ENCODE peak calls at places on chromosomes 11 and 22, in seven cellular contexts. One of them, this sample, is unnamed.

GRCh38 chr22:47781024-47781423 is 1018.6 kb downstream of the TBC1D22A start:
- DNase-seq in activated T-cell treated with anti-CD3 and anti-CD28 coated beads, Interleukin-2, amount 50 U/mL, for 24 hours: no peak
- DNase-seq in CD8-positive, alpha-beta T cell: no peak
- DNase-seq in HFF-Myc: no peak
- DNase-seq in AG08396: no peak
- DNase-seq in stimulated activated naive CD8-positive, alpha-beta T cell treated with anti-CD3 and anti-CD28 coated beads, Interleukin-15, Interleukin-2, amounts not matched to agents 100 U/mL and 50 U/mL, for 24 hours: no peak
- DNase-seq in NCI-H460: no peak
- DNase-seq in this sample: no peak

GRCh38 chr22:37311761-37312312 is 29.5 kb downstream of the CYTH4 start:
- DNase-seq in HFF-Myc: no peak
- DNase-seq in activated T-cell treated with anti-CD3 and anti-CD28 coated beads, Interleukin-2, amount 50 U/mL, for 24 hours: no peak
- DNase-seq in stimulated activated naive CD8-positive, alpha-beta T cell treated with anti-CD3 and anti-CD28 coated beads, Interleukin-15, Interleukin-2, amounts not matched to agents 100 U/mL and 50 U/mL, for 24 hours: no peak
- DNase-seq in CD8-positive, alpha-beta T cell: no peak
- DNase-seq in NCI-H460: no peak
- DNase-seq in AG08396: no peak
- DNase-seq in this sample: no peak

GRCh38 chr22:36565686-36566085 is 36.7 kb upstream of the EIF3D start:
- DNase-seq in activated T-cell treated with anti-CD3 and anti-CD28 coated beads, Interleukin-2, amount 50 U/mL, for 24 hours: no peak
- DNase-seq in HFF-Myc: no peak
- DNase-seq in NCI-H460: no peak
- DNase-seq in AG08396: peak
- DNase-seq in CD8-positive, alpha-beta T cell: no peak
- DNase-seq in stimulated activated naive CD8-positive, alpha-beta T cell treated with anti-CD3 and anti-CD28 coated beads, Interleukin-15, Interleukin-2, amounts not matched to agents 100 U/mL and 50 U/mL, for 24 hours: no peak
- DNase-seq in this sample: no peak

GRCh38 chr22:47296405-47297260 is 534.2 kb downstream of the TBC1D22A start:
- DNase-seq in NCI-H460: no peak
- DNase-seq in stimulated activated naive CD8-positive, alpha-beta T cell treated with anti-CD3 and anti-CD28 coated beads, Interleukin-15, Interleukin-2, amounts not matched to agents 100 U/mL and 50 U/mL, for 24 hours: no peak
- DNase-seq in HFF-Myc: no peak
- DNase-seq in activated T-cell treated with anti-CD3 and anti-CD28 coated beads, Interleukin-2, amount 50 U/mL, for 24 hours: no peak
- DNase-seq in AG08396: no peak
- DNase-seq in CD8-positive, alpha-beta T cell: no peak
- DNase-seq in this sample: no peak

GRCh38 chr22:27654536-27655445 is 146.8 kb downstream of the MN1 start:
- DNase-seq in NCI-H460: no peak
- DNase-seq in CD8-positive, alpha-beta T cell: no peak
- DNase-seq in HFF-Myc: no peak
- DNase-seq in AG08396: no peak
- DNase-seq in stimulated activated naive CD8-positive, alpha-beta T cell treated with anti-CD3 and anti-CD28 coated beads, Interleukin-15, Interleukin-2, amounts not matched to agents 100 U/mL and 50 U/mL, for 24 hours: no peak
- DNase-seq in activated T-cell treated with anti-CD3 and anti-CD28 coated beads, Interleukin-2, amount 50 U/mL, for 24 hours: no peak
- DNase-seq in this sample: no peak

GRCh38 chr11:64561984-64562722 is 28.9 kb upstream of the SLC22A12 start:
- DNase-seq in AG08396: no peak
- DNase-seq in activated T-cell treated with anti-CD3 and anti-CD28 coated beads, Interleukin-2, amount 50 U/mL, for 24 hours: no peak
- DNase-seq in stimulated activated naive CD8-positive, alpha-beta T cell treated with anti-CD3 and anti-CD28 coated beads, Interleukin-15, Interleukin-2, amounts not matched to agents 100 U/mL and 50 U/mL, for 24 hours: no peak
- DNase-seq in CD8-positive, alpha-beta T cell: no peak
- DNase-seq in NCI-H460: no peak
- DNase-seq in HFF-Myc: no peak
- DNase-seq in this sample: no peak

GRCh38 chr11:1128333-1129142 is 29.2 kb upstream of the MUC5AC start:
- DNase-seq in activated T-cell treated with anti-CD3 and anti-CD28 coated beads, Interleukin-2, amount 50 U/mL, for 24 hours: peak
- DNase-seq in HFF-Myc: no peak
- DNase-seq in AG08396: no peak
- DNase-seq in CD8-positive, alpha-beta T cell: no peak
- DNase-seq in stimulated activated naive CD8-positive, alpha-beta T cell treated with anti-CD3 and anti-CD28 coated beads, Interleukin-15, Interleukin-2, amounts not matched to agents 100 U/mL and 50 U/mL, for 24 hours: no peak
- DNase-seq in NCI-H460: no peak
- DNase-seq in this sample: no peak

GRCh38 chr11:13297917-13298356 is 20.3 kb downstream of the BMAL1 start:
- DNase-seq in NCI-H460: no peak
- DNase-seq in HFF-Myc: no peak
- DNase-seq in stimulated activated naive CD8-positive, alpha-beta T cell treated with anti-CD3 and anti-CD28 coated beads, Interleukin-15, Interleukin-2, amounts not matched to agents 100 U/mL and 50 U/mL, for 24 hours: no peak
- DNase-seq in CD8-positive, alpha-beta T cell: peak
- DNase-seq in AG08396: no peak
- DNase-seq in activated T-cell treated with anti-CD3 and anti-CD28 coated beads, Interleukin-2, amount 50 U/mL, for 24 hours: no peak
- DNase-seq in this sample: peak

GRCh38 chr11:80365315-80365714 is 924.5 kb upstream of the TENM4 start:
- DNase-seq in AG08396: no peak
- DNase-seq in activated T-cell treated with anti-CD3 and anti-CD28 coated beads, Interleukin-2, amount 50 U/mL, for 24 hours: no peak
- DNase-seq in stimulated activated naive CD8-positive, alpha-beta T cell treated with anti-CD3 and anti-CD28 coated beads, Interleukin-15, Interleukin-2, amounts not matched to agents 100 U/mL and 50 U/mL, for 24 hours: no peak
- DNase-seq in HFF-Myc: no peak
- DNase-seq in CD8-positive, alpha-beta T cell: no peak
- DNase-seq in NCI-H460: no peak
- DNase-seq in this sample: no peak

GRCh38 chr11:3632070-3632660 is 9.6 kb downstream of the ART5 start:
- DNase-seq in activated T-cell treated with anti-CD3 and anti-CD28 coated beads, Interleukin-2, amount 50 U/mL, for 24 hours: no peak
- DNase-seq in NCI-H460: no peak
- DNase-seq in AG08396: no peak
- DNase-seq in CD8-positive, alpha-beta T cell: no peak
- DNase-seq in stimulated activated naive CD8-positive, alpha-beta T cell treated with anti-CD3 and anti-CD28 coated beads, Interleukin-15, Interleukin-2, amounts not matched to agents 100 U/mL and 50 U/mL, for 24 hours: no peak
- DNase-seq in HFF-Myc: no peak
- DNase-seq in this sample: no peak

GRCh38 chr11:34624069-34624468 is 3.2 kb downstream of the EHF start:
- DNase-seq in CD8-positive, alpha-beta T cell: peak
- DNase-seq in NCI-H460: no peak
- DNase-seq in AG08396: no peak
- DNase-seq in activated T-cell treated with anti-CD3 and anti-CD28 coated beads, Interleukin-2, amount 50 U/mL, for 24 hours: no peak
- DNase-seq in HFF-Myc: no peak
- DNase-seq in stimulated activated naive CD8-positive, alpha-beta T cell treated with anti-CD3 and anti-CD28 coated beads, Interleukin-15, Interleukin-2, amounts not matched to agents 100 U/mL and 50 U/mL, for 24 hours: no peak
- DNase-seq in this sample: no peak

GRCh38 chr11:78586452-78587046 is 11.9 kb upstream of the NARS2 start:
- DNase-seq in CD8-positive, alpha-beta T cell: no peak
- DNase-seq in stimulated activated naive CD8-positive, alpha-beta T cell treated with anti-CD3 and anti-CD28 coated beads, Interleukin-15, Interleukin-2, amounts not matched to agents 100 U/mL and 50 U/mL, for 24 hours: no peak
- DNase-seq in AG08396: no peak
- DNase-seq in HFF-Myc: no peak
- DNase-seq in activated T-cell treated with anti-CD3 and anti-CD28 coated beads, Interleukin-2, amount 50 U/mL, for 24 hours: no peak
- DNase-seq in NCI-H460: peak
- DNase-seq in this sample: no peak

GRCh38 chr11:111540114-111540920 is at the start of gene LAYN:
- DNase-seq in CD8-positive, alpha-beta T cell: peak
- DNase-seq in activated T-cell treated with anti-CD3 and anti-CD28 coated beads, Interleukin-2, amount 50 U/mL, for 24 hours: peak
- DNase-seq in HFF-Myc: no peak
- DNase-seq in stimulated activated naive CD8-positive, alpha-beta T cell treated with anti-CD3 and anti-CD28 coated beads, Interleukin-15, Interleukin-2, amounts not matched to agents 100 U/mL and 50 U/mL, for 24 hours: peak
- DNase-seq in AG08396: peak
- DNase-seq in NCI-H460: no peak
- DNase-seq in this sample: no peak

GRCh38 chr11:83427943-83428342 is 141.8 kb upstream of the CCDC90B start:
- DNase-seq in NCI-H460: no peak
- DNase-seq in activated T-cell treated with anti-CD3 and anti-CD28 coated beads, Interleukin-2, amount 50 U/mL, for 24 hours: no peak
- DNase-seq in stimulated activated naive CD8-positive, alpha-beta T cell treated with anti-CD3 and anti-CD28 coated beads, Interleukin-15, Interleukin-2, amounts not matched to agents 100 U/mL and 50 U/mL, for 24 hours: no peak
- DNase-seq in HFF-Myc: no peak
- DNase-seq in CD8-positive, alpha-beta T cell: no peak
- DNase-seq in AG08396: no peak
- DNase-seq in this sample: no peak

GRCh38 chr22:33063611-33064010 is 5.4 kb upstream of the SYN3 start:
- DNase-seq in NCI-H460: no peak
- DNase-seq in CD8-positive, alpha-beta T cell: no peak
- DNase-seq in activated T-cell treated with anti-CD3 and anti-CD28 coated beads, Interleukin-2, amount 50 U/mL, for 24 hours: no peak
- DNase-seq in AG08396: no peak
- DNase-seq in HFF-Myc: no peak
- DNase-seq in stimulated activated naive CD8-positive, alpha-beta T cell treated with anti-CD3 and anti-CD28 coated beads, Interleukin-15, Interleukin-2, amounts not matched to agents 100 U/mL and 50 U/mL, for 24 hours: no peak
- DNase-seq in this sample: no peak

GRCh38 chr11:10303558-10304363 is 1.1 kb upstream of the ADM start:
- DNase-seq in activated T-cell treated with anti-CD3 and anti-CD28 coated beads, Interleukin-2, amount 50 U/mL, for 24 hours: peak
- DNase-seq in CD8-positive, alpha-beta T cell: peak
- DNase-seq in NCI-H460: peak
- DNase-seq in AG08396: no peak
- DNase-seq in HFF-Myc: no peak
- DNase-seq in stimulated activated naive CD8-positive, alpha-beta T cell treated with anti-CD3 and anti-CD28 coated beads, Interleukin-15, Interleukin-2, amounts not matched to agents 100 U/mL and 50 U/mL, for 24 hours: peak
- DNase-seq in this sample: no peak

GRCh38 chr11:35167451-35167954 is 28.5 kb downstream of the CD44 start:
- DNase-seq in HFF-Myc: no peak
- DNase-seq in stimulated activated naive CD8-positive, alpha-beta T cell treated with anti-CD3 and anti-CD28 coated beads, Interleukin-15, Interleukin-2, amounts not matched to agents 100 U/mL and 50 U/mL, for 24 hours: no peak
- DNase-seq in AG08396: no peak
- DNase-seq in activated T-cell treated with anti-CD3 and anti-CD28 coated beads, Interleukin-2, amount 50 U/mL, for 24 hours: no peak
- DNase-seq in NCI-H460: no peak
- DNase-seq in CD8-positive, alpha-beta T cell: no peak
- DNase-seq in this sample: no peak

GRCh38 chr11:20388096-20389055 is 860 bp downstream of the PRMT3 start:
- DNase-seq in HFF-Myc: no peak
- DNase-seq in stimulated activated naive CD8-positive, alpha-beta T cell treated with anti-CD3 and anti-CD28 coated beads, Interleukin-15, Interleukin-2, amounts not matched to agents 100 U/mL and 50 U/mL, for 24 hours: peak
- DNase-seq in CD8-positive, alpha-beta T cell: no peak
- DNase-seq in activated T-cell treated with anti-CD3 and anti-CD28 coated beads, Interleukin-2, amount 50 U/mL, for 24 hours: peak
- DNase-seq in AG08396: peak
- DNase-seq in NCI-H460: no peak
- DNase-seq in this sample: peak

GRCh38 chr11:118217575-118217974 is 7.2 kb downstream of the JAML start:
- DNase-seq in activated T-cell treated with anti-CD3 and anti-CD28 coated beads, Interleukin-2, amount 50 U/mL, for 24 hours: peak
- DNase-seq in NCI-H460: no peak
- DNase-seq in CD8-positive, alpha-beta T cell: no peak
- DNase-seq in stimulated activated naive CD8-positive, alpha-beta T cell treated with anti-CD3 and anti-CD28 coated beads, Interleukin-15, Interleukin-2, amounts not matched to agents 100 U/mL and 50 U/mL, for 24 hours: no peak
- DNase-seq in HFF-Myc: no peak
- DNase-seq in AG08396: no peak
- DNase-seq in this sample: no peak

GRCh38 chr11:46039990-46040389 is 81.3 kb downstream of the PHF21A start:
- DNase-seq in HFF-Myc: no peak
- DNase-seq in AG08396: peak
- DNase-seq in activated T-cell treated with anti-CD3 and anti-CD28 coated beads, Interleukin-2, amount 50 U/mL, for 24 hours: no peak
- DNase-seq in NCI-H460: no peak
- DNase-seq in CD8-positive, alpha-beta T cell: no peak
- DNase-seq in stimulated activated naive CD8-positive, alpha-beta T cell treated with anti-CD3 and anti-CD28 coated beads, Interleukin-15, Interleukin-2, amounts not matched to agents 100 U/mL and 50 U/mL, for 24 hours: no peak
- DNase-seq in this sample: no peak

This sample was measured in DND-41.